ENCODE peak calls at places on chromosomes 16 and 17, in ten cellular contexts. D is HEK293T, F is NCI-H187, B is activated T-helper 1 cell treated with Interleukin-2 at 50 U/mL for 16 hours, L is mesothelial cell of epicardium, P is mesenteric fat pad, A is LoVo, X is foreskin melanocyte, O is epithelial cell of esophagus, Z is dorsolateral prefrontal cortex. W is an unnamed sample.

GRCh38 chr17:63946440-63947363 is 14.6 kb upstream of the CD79B start:
- DNase-seq in P (no peak), Z (peak; percentile 19), B (peak; percentile 17), F (no peak), D (peak; percentile 90), O (peak; percentile 19), L (no peak), A (peak; percentile 33), X (no peak), W (peak; percentile 61)

GRCh38 chr16:24906199-24906808 is 60.5 kb downstream of the SLC5A11 start:
- DNase-seq in A (no peak), X (peak; percentile 14), Z (no peak), B (no peak), O (peak; percentile 18), F (no peak), D (no peak), P (no peak), L (no peak), W (no peak)

GRCh38 chr16:22348296-22348695 is 26.1 kb downstream of the CDR2 start:
- DNase-seq in D (no peak), Z (no peak), F (no peak), L (no peak), O (peak; percentile 91), B (no peak), A (no peak), X (no peak), P (no peak), W (no peak)

GRCh38 chr17:50832267-50833227 is 2.8 kb upstream of the WFIKKN2 start:
- DNase-seq in L (no peak), O (no peak), Z (no peak), P (peak; percentile 81), X (no peak), A (no peak), D (no peak), B (no peak), F (no peak), W (no peak)

GRCh38 chr17:70621593-70621992 is 452.3 kb downstream of the KCNJ2 start:
- DNase-seq in F (no peak), D (no peak), A (no peak), P (no peak), X (no peak), O (no peak), Z (peak; percentile 16), B (no peak), L (no peak), W (no peak)

GRCh38 chr17:45976755-45977505 is 22.1 kb upstream of the STH start:
- DNase-seq in B (no peak), X (no peak), A (no peak), Z (peak; percentile 38), D (no peak), O (peak; percentile 22), F (no peak), P (no peak), L (no peak), W (no peak)

GRCh38 chr17:40499551-40500189 is 1.8 kb downstream of the TNS4 start:
- DNase-seq in X (peak; percentile 36), A (peak; percentile 44), O (peak; percentile 72), D (peak; percentile 52), L (no peak), F (no peak), Z (peak; percentile 23), P (no peak), B (no peak), W (no peak)

GRCh38 chr17:17836818-17837379 is at the start of gene SREBF1:
- DNase-seq in L (peak; percentile 60), O (peak; percentile 51), Z (peak; percentile 59), F (no peak), B (peak; percentile 39), D (peak; percentile 46), X (no peak), A (peak; percentile 56), P (no peak), W (peak; percentile 54)

GRCh38 chr17:44972953-44973352 is 4.8 kb upstream of the C1QL1 start:
- DNase-seq in L (no peak), Z (no peak), F (no peak), O (peak; percentile 52), P (no peak), D (no peak), X (no peak), A (peak; percentile 66), B (no peak), W (no peak)

GRCh38 chr17:80751070-80751459 is 206.4 kb downstream of the RPTOR start:
- DNase-seq in O (no peak), D (no peak), A (no peak), P (peak; percentile 76), X (no peak), B (no peak), F (no peak), L (no peak), Z (peak; percentile 41), W (no peak)

GRCh38 chr17:64250211-64250835 is 12.7 kb downstream of the TEX2 start:
- DNase-seq in P (no peak), F (peak; percentile 65), X (no peak), Z (no peak), B (no peak), L (no peak), O (peak; percentile 75), D (no peak), A (no peak), W (no peak)

GRCh38 chr17:45296003-45296832 is 20.6 kb downstream of the MAP3K14 start:
- DNase-seq in Z (no peak), A (no peak), P (no peak), X (peak; percentile 74), D (no peak), B (no peak), F (no peak), O (peak; percentile 79), L (no peak), W (no peak)

GRCh38 chr16:30567160-30567990 is 4.1 kb downstream of the ZNF688 start:
- DNase-seq in B (no peak), D (no peak), A (no peak), P (no peak), O (peak; percentile 92), F (no peak), L (no peak), X (no peak), Z (no peak), W (peak; percentile 71)

GRCh38 chr16:89545831-89546574 is 14.5 kb upstream of the RPL13 start:
- DNase-seq in O (no peak), Z (no peak), P (no peak), X (no peak), L (no peak), B (no peak), F (no peak), D (no peak), A (no peak), W (no peak)

GRCh38 chr16:680967-681745 is 946 bp downstream of the STUB1 start:
- DNase-seq in F (no peak), L (no peak), D (no peak), P (no peak), X (no peak), B (no peak), A (peak; percentile 19), O (peak; percentile 56), Z (no peak), W (no peak)

GRCh38 chr16:58732545-58733247 is 1.4 kb downstream of the GOT2 start:
- DNase-seq in P (no peak), B (no peak), O (peak; percentile 77), F (no peak), Z (no peak), A (no peak), L (no peak), D (no peak), X (no peak), W (no peak)

GRCh38 chr17:55659661-55660060 is 63.0 kb downstream of the TMEM100 start:
- DNase-seq in O (no peak), B (no peak), L (no peak), F (no peak), A (no peak), P (no peak), X (no peak), D (no peak), Z (no peak), W (no peak)

GRCh38 chr17:60079401-60079861 is 710 bp upstream of the HEATR6 start:
- DNase-seq in D (peak; percentile 43), Z (no peak), X (no peak), F (no peak), L (no peak), P (no peak), A (peak; percentile 26), O (no peak), B (no peak), W (no peak)

GRCh38 chr16:2856061-2856670 is 1.8 kb downstream of the PRSS22 start:
- DNase-seq in F (peak; percentile 16), D (peak; percentile 68), X (no peak), A (no peak), Z (no peak), B (no peak), L (no peak), O (peak; percentile 30), P (no peak), W (no peak)

GRCh38 chr17:76678330-76678729 is 32.4 kb downstream of the MXRA7 start:
- DNase-seq in X (no peak), F (no peak), O (no peak), P (no peak), A (no peak), B (peak; percentile 13), Z (no peak), L (no peak), D (no peak), W (peak; percentile 21)

GRCh38 chr17:2239882-2240430 is 63.6 kb downstream of the SMG6 start:
- DNase-seq in F (no peak), Z (peak; percentile 30), P (no peak), L (no peak), D (no peak), O (peak; percentile 93), X (no peak), A (no peak), B (peak; percentile 28), W (no peak)

GRCh38 chr16:19840524-19841110 is 44.0 kb downstream of the GPRC5B start:
- DNase-seq in D (no peak), Z (no peak), X (no peak), A (no peak), B (no peak), F (peak; percentile 31), L (no peak), P (no peak), O (no peak), W (no peak)

GRCh38 chr17:70503449-70503848 is 334.1 kb downstream of the KCNJ2 start:
- DNase-seq in L (no peak), B (no peak), A (no peak), Z (no peak), X (no peak), F (no peak), P (no peak), O (no peak), D (no peak), W (no peak)

GRCh38 chr17:7355053-7355452 is at the start of gene TMEM95:
- DNase-seq in A (no peak), Z (peak; percentile 74), B (no peak), D (no peak), P (no peak), O (peak; percentile 40), X (no peak), F (no peak), L (no peak), W (no peak)

GRCh38 chr17:46894024-46894423 is 28.9 kb upstream of the GOSR2 start:
- DNase-seq in O (no peak), L (no peak), Z (no peak), B (no peak), D (no peak), P (no peak), X (no peak), A (no peak), F (no peak), W (no peak)

GRCh38 chr17:34781071-34781470 is 180.2 kb downstream of the CCT6B start:
- DNase-seq in Z (no peak), D (no peak), X (no peak), P (no peak), L (no peak), B (no peak), A (no peak), F (no peak), O (no peak), W (no peak)